ENCODE peak calls at places on chromosomes 1 and 21, in nine cellular contexts. V is transverse colon; A is uterus; N is PC-3; Z is body of pancreas; G is naive thymus-derived CD4-positive, alpha-beta T cell; Y is CD8-positive, alpha-beta T cell; Q is tibial nerve; W is gastrocnemius medialis. J is an unnamed sample. For H3K4me1, the result is how much of the 10 kb centered on the place peaks cover.

GRCh38 chr21:38268859-38269566 is 12.2 kb downstream of the KCNJ15 start:
- DNase-seq in A (no peak), N (no peak), Y (no peak), G (no peak), Z (no peak), V (no peak), W (no peak), Q (no peak), J (no peak)

GRCh38 chr1:221212926-221213325 is 333.7 kb downstream of the HLX start:
- DNase-seq in W (no peak), Q (no peak), Z (no peak), Y (no peak), N (no peak), A (no peak), V (no peak), G (no peak), J (no peak)

GRCh38 chr1:39788426-39788757 is 273 bp downstream of the BMP8B start:
- DNase-seq in W (no peak), Q (no peak), Y (no peak), Z (no peak), A (no peak), N (no peak), G (no peak), V (no peak), J (no peak)

GRCh38 chr1:195550071-195550862 is 1058.0 kb downstream of the KCNT2 start:
- DNase-seq in Y (no peak), N (no peak), W (no peak), A (no peak), Q (no peak), G (no peak), V (peak), Z (no peak), J (no peak)

GRCh38 chr1:186842547-186842946 is 13.8 kb downstream of the PLA2G4A start:
- DNase-seq in G (no peak), Y (no peak), A (no peak), Q (no peak), Z (no peak), W (no peak), V (no peak), N (no peak), J (no peak)

GRCh38 chr1:83761084-83761760 is 237.7 kb downstream of the TTLL7 start:
- DNase-seq in Q (no peak), Y (no peak), G (no peak), V (peak), N (no peak), A (no peak), W (no peak), Z (no peak), J (no peak)

GRCh38 chr21:36330904-36331303 is 10.9 kb downstream of the MORC3 start:
- DNase-seq in A (no peak), G (peak), V (peak), W (no peak), Y (peak), Q (peak), N (peak), Z (peak), J (peak)

GRCh38 chr1:103362348-103363007 is 163.0 kb upstream of the RNPC3 start:
- DNase-seq in A (no peak), V (no peak), W (no peak), Z (no peak), Q (no peak), N (no peak), Y (no peak), G (no peak), J (no peak)

GRCh38 chr1:245156736-245157505 is 2.1 kb downstream of the KIF26B start:
- DNase-seq in A (no peak), N (peak), W (no peak), Z (peak), V (no peak), G (no peak), Q (no peak), Y (no peak), J (no peak)

GRCh38 chr1:244349103-244349531 is 102.6 kb downstream of the ADSS2 start:
- DNase-seq in Y (no peak), A (peak), Z (no peak), N (peak), W (peak), Q (no peak), V (no peak), G (no peak), J (no peak)

DNA sequence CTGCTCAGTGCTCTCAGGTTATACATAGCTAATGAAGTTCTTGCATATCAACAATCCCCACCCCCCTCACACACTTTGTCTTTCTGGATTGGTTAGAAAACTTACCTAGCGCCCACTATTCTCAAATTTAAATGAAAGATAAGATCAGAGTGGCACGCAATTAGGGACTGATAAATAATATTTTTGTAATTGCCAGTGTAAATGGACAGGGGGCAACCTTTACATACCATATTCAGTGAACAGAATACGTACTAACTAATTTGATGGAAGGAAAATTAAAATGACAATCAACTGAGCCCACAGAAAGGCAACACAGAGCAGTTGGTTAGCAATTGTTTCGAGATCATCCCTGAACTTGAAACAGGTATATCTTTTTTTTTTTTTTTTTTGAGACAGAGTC is 11.7 kb downstream of the SELL start:
- DNase-seq in G (no peak), Y (no peak), W (no peak), A (no peak), N (no peak), Q (no peak), Z (no peak), V (no peak), J (no peak)
- H3K27ac ChIP-seq in G (peak), Y (no peak), W (no peak), A (no peak), N (no peak), Q (no peak), Z (no peak), V (no peak), J (no peak)

GRCh38 chr1:24827737-24828136 is 82.5 kb downstream of the CLIC4 start:
- DNase-seq in Y (no peak), W (no peak), Q (no peak), A (no peak), N (no peak), Z (no peak), G (no peak), V (no peak), J (no peak)

GRCh38 chr1:24828887-24829192 is 83.6 kb downstream of the CLIC4 start:
- DNase-seq in G (no peak), V (no peak), W (no peak), Q (no peak), Z (no peak), Y (no peak), N (no peak), A (no peak), J (no peak)

GRCh38 chr1:24826510-24826909 is 81.3 kb downstream of the CLIC4 start:
- DNase-seq in Z (no peak), Q (no peak), A (no peak), V (no peak), N (no peak), Y (no peak), W (no peak), G (no peak), J (no peak)

GRCh38 chr1:24830680-24831272 is 85.5 kb downstream of the CLIC4 start:
- DNase-seq in A (no peak), Z (no peak), W (no peak), G (peak), Q (no peak), Y (no peak), N (peak), V (no peak), J (no peak)

DNA sequence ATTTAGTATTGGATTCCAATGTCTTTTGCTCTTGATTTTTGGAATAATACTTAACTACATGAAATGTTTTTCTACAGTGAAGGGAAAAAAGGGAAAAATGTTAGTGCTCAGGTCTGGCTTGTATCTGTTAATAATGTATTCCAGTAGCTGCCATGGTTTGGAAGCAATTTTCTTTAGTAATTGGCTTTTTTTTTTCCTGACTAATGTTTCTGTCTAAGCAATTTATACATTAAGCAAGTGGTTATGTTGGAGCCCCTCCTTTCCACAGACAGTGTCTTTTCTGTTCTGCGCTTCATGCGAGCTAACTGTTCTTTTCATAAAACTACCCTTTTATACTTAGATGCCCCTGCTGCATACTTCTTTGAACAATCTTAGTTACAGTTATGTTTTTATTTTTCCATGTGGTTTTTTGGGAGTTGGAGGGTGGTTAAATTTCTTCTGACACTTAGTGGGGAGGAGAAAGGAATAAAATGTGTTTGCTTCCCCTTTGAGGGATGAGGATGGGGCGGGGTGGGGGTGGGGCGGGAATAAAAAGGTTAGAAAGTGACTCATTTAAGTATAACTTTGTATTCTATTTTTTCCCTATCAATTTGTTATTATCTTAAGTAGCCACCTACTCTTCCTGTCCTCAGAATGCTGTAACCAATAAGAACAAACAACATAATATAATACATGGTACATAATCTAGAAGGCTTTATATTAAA is 83.1 kb downstream of the CLIC4 start:
- DNase-seq in A (no peak), Y (no peak), G (no peak), Q (no peak), V (no peak), Z (no peak), W (no peak), N (no peak), J (no peak)
- H3K4me1 ChIP-seq in A (under half), Y (under half), G (under half), Q (half or more), V (under half), Z (under half), W (under half), N (under half), J (under half)

GRCh38 chr1:202192770-202193613 is 607 bp upstream of the LGR6 start:
- DNase-seq in Q (peak), A (peak), Y (peak), Z (peak), G (peak), W (peak), N (peak), V (peak), J (peak)

GRCh38 chr1:202193614-202194327 is at the start of gene LGR6:
- DNase-seq in A (no peak), G (no peak), Q (no peak), N (no peak), Y (no peak), W (no peak), V (no peak), Z (no peak), J (no peak)

GRCh38 chr1:202197670-202198359 is 4.2 kb downstream of the LGR6 start:
- DNase-seq in W (no peak), Y (no peak), Q (no peak), N (no peak), V (peak), A (no peak), Z (no peak), G (no peak), J (no peak)

GRCh38 chr1:202198360-202198711 is 4.7 kb downstream of the LGR6 start:
- DNase-seq in Y (no peak), W (no peak), G (no peak), A (no peak), V (no peak), N (no peak), Q (no peak), Z (no peak), J (no peak)

GRCh38 chr1:202194328-202194648 is 689 bp downstream of the LGR6 start:
- DNase-seq in V (no peak), N (no peak), G (no peak), A (no peak), Z (no peak), W (no peak), Y (no peak), Q (no peak), J (no peak)
- H3K4me3 ChIP-seq in V (no peak), N (no peak), G (no peak), A (no peak), Z (no peak), W (no peak), Y (no peak), Q (no peak), J (no peak)

GRCh38 chr1:94120591-94120901 is 402 bp downstream of the ABCA4 start:
- DNase-seq in V (no peak), N (no peak), Y (no peak), A (no peak), G (no peak), W (no peak), Q (no peak), Z (no peak), J (no peak)
- H3K27ac ChIP-seq in V (no peak), N (no peak), Y (no peak), A (no peak), G (no peak), W (no peak), Q (no peak), Z (no peak), J (no peak)

DNA sequence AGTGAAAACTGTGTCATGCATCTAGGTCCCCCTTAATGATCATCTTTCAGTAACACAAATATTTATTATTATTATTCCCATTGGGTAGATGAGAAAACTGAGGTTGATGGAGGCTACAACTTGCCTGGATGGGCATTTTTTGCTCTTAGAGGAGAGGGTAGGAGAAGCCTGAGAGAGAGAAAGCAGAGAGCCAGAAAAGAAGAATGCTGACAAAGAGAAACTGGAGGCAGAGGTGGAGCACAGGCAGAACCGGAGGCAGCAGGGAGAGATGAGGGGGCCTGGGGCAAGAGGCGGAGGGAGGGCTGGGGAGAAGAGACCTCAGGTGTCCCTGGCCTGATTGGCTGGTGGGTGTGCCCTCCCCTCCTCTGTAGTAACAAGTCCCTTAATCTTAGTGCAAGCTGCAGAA is 4.1 kb downstream of the BLACAT1 start:
- DNase-seq in Y (no peak), N (no peak), G (no peak), Q (no peak), Z (no peak), W (no peak), A (no peak), V (no peak), J (no peak)
- H3K4me1 ChIP-seq in Y (under half), N (under half), G (under half), Q (under half), Z (under half), W (under half), A (under half), V (under half), J (under half)

GRCh38 chr1:20685099-20685662 is 24.0 kb upstream of the DDOST start:
- DNase-seq in G (no peak), Y (no peak), V (no peak), Q (peak), W (peak), Z (no peak), A (peak), N (no peak), J (no peak)
- H3K4me3 ChIP-seq in G (no peak), Y (no peak), V (no peak), Q (no peak), W (peak), Z (no peak), A (no peak), N (no peak), J (no peak)

GRCh38 chr1:178724386-178724733 is 684 bp upstream of the RALGPS2 start:
- DNase-seq in N (no peak), Y (no peak), Z (no peak), V (no peak), Q (no peak), A (no peak), W (no peak), G (no peak), J (no peak)
- H3K27ac ChIP-seq in N (peak), Y (peak), Z (peak), V (peak), Q (peak), A (peak), W (no peak), G (peak), J (no peak)

DNA sequence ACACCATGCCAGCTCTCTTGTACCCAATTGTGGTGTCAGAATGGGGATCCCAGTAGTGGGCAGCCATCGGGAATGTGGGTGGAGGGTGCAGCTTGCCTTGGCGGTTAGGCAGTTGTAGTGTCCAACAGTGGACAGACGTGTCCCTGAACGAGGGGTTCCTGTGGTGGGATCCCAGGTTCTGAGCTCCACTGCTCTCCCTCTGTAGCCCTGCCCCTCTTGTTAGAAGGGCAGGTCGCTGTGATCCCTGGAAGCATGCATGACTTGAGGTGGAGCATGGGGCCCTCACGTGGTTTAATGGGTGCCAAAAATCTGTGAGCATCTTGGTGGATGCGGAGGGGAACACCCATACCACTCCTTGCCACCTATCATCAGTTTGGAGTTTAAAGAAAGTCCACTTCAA is 4.3 kb downstream of the GALNT2 start:
- DNase-seq in Q (no peak), A (no peak), N (no peak), W (no peak), Z (no peak), G (no peak), V (no peak), Y (no peak), J (no peak)
- H3K4me1 ChIP-seq in Q (half or more), A (under half), N (half or more), W (half or more), Z (half or more), G (under half), V (under half), Y (under half), J (under half)

GRCh38 chr1:21672478-21673276 is 3.5 kb upstream of the RAP1GAP start:
- DNase-seq in Q (no peak), V (no peak), Z (no peak), N (no peak), Y (no peak), W (no peak), G (no peak), A (no peak), J (no peak)
- H3K4me3 ChIP-seq in Q (no peak), V (no peak), Z (no peak), N (no peak), Y (no peak), W (no peak), G (no peak), A (no peak), J (no peak)